ENCODE peak calls at places on chromosome 15, in nine cellular contexts. One of them, this sample, is unnamed.

GRCh38 chr15:49697121-49697520 is 76.3 kb downstream of the DTWD1 start:
- DNase-seq in trophoblast cell: peak; percentile 57
- DNase-seq in cardiac muscle cell: no peak
- DNase-seq in brain microvascular endothelial cell: peak; percentile 52
- DNase-seq in transverse colon: no peak
- DNase-seq in thoracic aorta: no peak
- DNase-seq in tibial nerve: no peak
- DNase-seq in tibial artery: no peak
- DNase-seq in neural progenitor cell: no peak
- DNase-seq in this sample: no peak

GRCh38 chr15:31439328-31439727 is 112.7 kb downstream of the KLF13 start:
- DNase-seq in trophoblast cell: peak; percentile 57
- DNase-seq in cardiac muscle cell: no peak
- DNase-seq in brain microvascular endothelial cell: no peak
- DNase-seq in transverse colon: peak; percentile 66
- DNase-seq in thoracic aorta: no peak
- DNase-seq in tibial nerve: no peak
- DNase-seq in tibial artery: no peak
- DNase-seq in neural progenitor cell: peak; percentile 50
- DNase-seq in this sample: no peak

GRCh38 chr15:69271217-69271616 is 27.5 kb upstream of the PAQR5 start:
- DNase-seq in trophoblast cell: no peak
- DNase-seq in cardiac muscle cell: no peak
- DNase-seq in brain microvascular endothelial cell: no peak
- DNase-seq in transverse colon: no peak
- DNase-seq in thoracic aorta: no peak
- DNase-seq in tibial nerve: no peak
- DNase-seq in tibial artery: no peak
- DNase-seq in neural progenitor cell: no peak
- DNase-seq in this sample: no peak

GRCh38 chr15:39406485-39406884 is 174.4 kb upstream of the THBS1 start:
- DNase-seq in trophoblast cell: no peak
- DNase-seq in cardiac muscle cell: no peak
- DNase-seq in brain microvascular endothelial cell: no peak
- DNase-seq in transverse colon: no peak
- DNase-seq in thoracic aorta: no peak
- DNase-seq in tibial nerve: no peak
- DNase-seq in tibial artery: no peak
- DNase-seq in neural progenitor cell: no peak
- DNase-seq in this sample: no peak

GRCh38 chr15:90318591-90318990 is 33.5 kb upstream of the ZNF774 start:
- DNase-seq in trophoblast cell: peak; percentile 92
- DNase-seq in cardiac muscle cell: no peak
- DNase-seq in brain microvascular endothelial cell: no peak
- DNase-seq in transverse colon: no peak
- DNase-seq in thoracic aorta: no peak
- DNase-seq in tibial nerve: no peak
- DNase-seq in tibial artery: no peak
- DNase-seq in neural progenitor cell: no peak
- DNase-seq in this sample: no peak

GRCh38 chr15:48803877-48804276 is 7.0 kb downstream of the CEP152 start:
- DNase-seq in trophoblast cell: no peak
- DNase-seq in cardiac muscle cell: no peak
- DNase-seq in brain microvascular endothelial cell: no peak
- DNase-seq in transverse colon: no peak
- DNase-seq in thoracic aorta: no peak
- DNase-seq in tibial nerve: no peak
- DNase-seq in tibial artery: no peak
- DNase-seq in neural progenitor cell: no peak
- DNase-seq in this sample: no peak

GRCh38 chr15:40844543-40844981 is 714 bp downstream of the SPINT1 start:
- DNase-seq in trophoblast cell: peak; percentile 35
- DNase-seq in cardiac muscle cell: no peak
- DNase-seq in brain microvascular endothelial cell: no peak
- DNase-seq in transverse colon: peak; percentile 39
- DNase-seq in thoracic aorta: no peak
- DNase-seq in tibial nerve: no peak
- DNase-seq in tibial artery: no peak
- DNase-seq in neural progenitor cell: peak; percentile 59
- DNase-seq in this sample: no peak

GRCh38 chr15:67611803-67612369 is 69.4 kb downstream of the MAP2K5 start:
- DNase-seq in trophoblast cell: no peak
- DNase-seq in cardiac muscle cell: peak; percentile 70
- DNase-seq in brain microvascular endothelial cell: no peak
- DNase-seq in transverse colon: no peak
- DNase-seq in thoracic aorta: no peak
- DNase-seq in tibial nerve: no peak
- DNase-seq in tibial artery: no peak
- DNase-seq in neural progenitor cell: no peak
- DNase-seq in this sample: no peak

GRCh38 chr15:31197497-31198414 is 96.2 kb upstream of the TRPM1 start:
- DNase-seq in trophoblast cell: peak; percentile 63
- DNase-seq in cardiac muscle cell: peak; percentile 30
- DNase-seq in brain microvascular endothelial cell: no peak
- DNase-seq in transverse colon: peak; percentile 53
- DNase-seq in thoracic aorta: no peak
- DNase-seq in tibial nerve: no peak
- DNase-seq in tibial artery: no peak
- DNase-seq in neural progenitor cell: peak; percentile 67
- DNase-seq in this sample: no peak

GRCh38 chr15:59437473-59437776 is 561 bp upstream of the FAM81A start:
- DNase-seq in trophoblast cell: no peak
- DNase-seq in cardiac muscle cell: no peak
- DNase-seq in brain microvascular endothelial cell: no peak
- DNase-seq in transverse colon: peak; percentile 14
- DNase-seq in thoracic aorta: no peak
- DNase-seq in tibial nerve: no peak
- DNase-seq in tibial artery: no peak
- DNase-seq in neural progenitor cell: no peak
- DNase-seq in this sample: no peak

GRCh38 chr15:48536681-48537091 is 108.8 kb downstream of the FBN1 start:
- DNase-seq in trophoblast cell: no peak
- DNase-seq in cardiac muscle cell: peak; percentile 83
- DNase-seq in brain microvascular endothelial cell: no peak
- DNase-seq in transverse colon: no peak
- DNase-seq in thoracic aorta: no peak
- DNase-seq in tibial nerve: no peak
- DNase-seq in tibial artery: no peak
- DNase-seq in neural progenitor cell: no peak
- DNase-seq in this sample: no peak

GRCh38 chr15:67082007-67082536 is 16.7 kb downstream of the SMAD3 start:
- DNase-seq in trophoblast cell: peak; percentile 92
- DNase-seq in cardiac muscle cell: no peak
- DNase-seq in brain microvascular endothelial cell: no peak
- DNase-seq in transverse colon: peak; percentile 64
- DNase-seq in thoracic aorta: no peak
- DNase-seq in tibial nerve: no peak
- DNase-seq in tibial artery: no peak
- DNase-seq in neural progenitor cell: no peak
- DNase-seq in this sample: peak; percentile 53

GRCh38 chr15:63344737-63345390 is 36.8 kb downstream of the CA12 start:
- DNase-seq in trophoblast cell: no peak
- DNase-seq in cardiac muscle cell: peak; percentile 11
- DNase-seq in brain microvascular endothelial cell: peak; percentile 45
- DNase-seq in transverse colon: no peak
- DNase-seq in thoracic aorta: no peak
- DNase-seq in tibial nerve: no peak
- DNase-seq in tibial artery: no peak
- DNase-seq in neural progenitor cell: no peak
- DNase-seq in this sample: no peak

GRCh38 chr15:80160570-80161156 is 7.9 kb downstream of the FAH start:
- DNase-seq in trophoblast cell: peak; percentile 71
- DNase-seq in cardiac muscle cell: peak; percentile 97
- DNase-seq in brain microvascular endothelial cell: peak; percentile 90
- DNase-seq in transverse colon: peak; percentile 50
- DNase-seq in thoracic aorta: no peak
- DNase-seq in tibial nerve: peak; percentile 32
- DNase-seq in tibial artery: peak; percentile 76
- DNase-seq in neural progenitor cell: no peak
- DNase-seq in this sample: no peak

GRCh38 chr15:26831951-26832350 is 34.9 kb upstream of the GABRA5 start:
- DNase-seq in trophoblast cell: no peak
- DNase-seq in cardiac muscle cell: no peak
- DNase-seq in brain microvascular endothelial cell: no peak
- DNase-seq in transverse colon: no peak
- DNase-seq in thoracic aorta: no peak
- DNase-seq in tibial nerve: no peak
- DNase-seq in tibial artery: no peak
- DNase-seq in neural progenitor cell: no peak
- DNase-seq in this sample: no peak

GRCh38 chr15:81575436-81576123 is 201.6 kb upstream of the TMC3 start:
- DNase-seq in trophoblast cell: peak; percentile 58
- DNase-seq in cardiac muscle cell: peak; percentile 10
- DNase-seq in brain microvascular endothelial cell: peak; percentile 35
- DNase-seq in transverse colon: no peak
- DNase-seq in thoracic aorta: no peak
- DNase-seq in tibial nerve: no peak
- DNase-seq in tibial artery: no peak
- DNase-seq in neural progenitor cell: no peak
- DNase-seq in this sample: no peak

GRCh38 chr15:78878356-78878755 is 5.7 kb downstream of the MORF4L1 start:
- DNase-seq in trophoblast cell: no peak
- DNase-seq in cardiac muscle cell: peak; percentile 53
- DNase-seq in brain microvascular endothelial cell: peak; percentile 42
- DNase-seq in transverse colon: no peak
- DNase-seq in thoracic aorta: no peak
- DNase-seq in tibial nerve: no peak
- DNase-seq in tibial artery: no peak
- DNase-seq in neural progenitor cell: no peak
- DNase-seq in this sample: no peak

GRCh38 chr15:82186748-82187415 is 75.7 kb downstream of the EFL1 start:
- DNase-seq in trophoblast cell: no peak
- DNase-seq in cardiac muscle cell: no peak
- DNase-seq in brain microvascular endothelial cell: no peak
- DNase-seq in transverse colon: no peak
- DNase-seq in thoracic aorta: no peak
- DNase-seq in tibial nerve: no peak
- DNase-seq in tibial artery: no peak
- DNase-seq in neural progenitor cell: no peak
- DNase-seq in this sample: no peak

GRCh38 chr15:26873846-26874245 is 7.0 kb downstream of the GABRA5 start:
- DNase-seq in trophoblast cell: no peak
- DNase-seq in cardiac muscle cell: peak; percentile 13
- DNase-seq in brain microvascular endothelial cell: no peak
- DNase-seq in transverse colon: no peak
- DNase-seq in thoracic aorta: no peak
- DNase-seq in tibial nerve: no peak
- DNase-seq in tibial artery: peak; percentile 33
- DNase-seq in neural progenitor cell: no peak
- DNase-seq in this sample: no peak

GRCh38 chr15:76986743-76987142 is 8.2 kb upstream of the PSTPIP1 start:
- DNase-seq in trophoblast cell: no peak
- DNase-seq in cardiac muscle cell: no peak
- DNase-seq in brain microvascular endothelial cell: no peak
- DNase-seq in transverse colon: no peak
- DNase-seq in thoracic aorta: no peak
- DNase-seq in tibial nerve: no peak
- DNase-seq in tibial artery: no peak
- DNase-seq in neural progenitor cell: no peak
- DNase-seq in this sample: no peak

GRCh38 chr15:87144775-87145174 is 1065.1 kb downstream of the AGBL1 start:
- DNase-seq in trophoblast cell: no peak
- DNase-seq in cardiac muscle cell: peak; percentile 5
- DNase-seq in brain microvascular endothelial cell: no peak
- DNase-seq in transverse colon: no peak
- DNase-seq in thoracic aorta: no peak
- DNase-seq in tibial nerve: no peak
- DNase-seq in tibial artery: no peak
- DNase-seq in neural progenitor cell: no peak
- DNase-seq in this sample: no peak
- H3K27ac ChIP-seq in trophoblast cell: no peak overlapping the region
- H3K27ac ChIP-seq in cardiac muscle cell: no peak overlapping the region
- H3K27ac ChIP-seq in brain microvascular endothelial cell: no peak overlapping the region
- H3K27ac ChIP-seq in transverse colon: no peak overlapping the region
- H3K27ac ChIP-seq in thoracic aorta: no peak overlapping the region
- H3K27ac ChIP-seq in tibial nerve: no peak overlapping the region
- H3K27ac ChIP-seq in tibial artery: no peak overlapping the region
- H3K27ac ChIP-seq in neural progenitor cell: no peak overlapping the region
- H3K27ac ChIP-seq in this sample: no peak overlapping the region

DNA sequence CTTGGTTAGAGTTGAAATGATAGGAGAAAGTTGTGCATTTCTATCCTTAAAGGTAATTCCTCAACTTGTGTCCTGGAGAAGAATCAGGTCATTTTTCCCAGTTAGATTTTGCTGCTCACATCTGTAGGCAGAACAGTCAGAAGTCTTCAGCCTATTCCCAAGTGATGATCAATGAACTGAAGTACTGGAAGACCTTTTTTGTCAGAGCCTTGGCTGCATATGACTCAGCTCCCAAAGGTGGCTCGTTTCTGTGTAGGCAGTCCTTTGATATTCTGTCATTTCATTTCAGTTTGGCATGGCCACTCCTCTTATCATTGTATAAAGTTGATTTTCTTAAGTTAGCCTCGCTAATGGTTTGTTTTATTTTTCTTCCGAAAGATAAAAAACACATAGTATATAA is 90.7 kb downstream of the KLHL25 start:
- DNase-seq in trophoblast cell: no peak
- DNase-seq in cardiac muscle cell: no peak
- DNase-seq in brain microvascular endothelial cell: no peak
- DNase-seq in transverse colon: no peak
- DNase-seq in thoracic aorta: no peak
- DNase-seq in tibial nerve: no peak
- DNase-seq in tibial artery: no peak
- DNase-seq in neural progenitor cell: no peak
- DNase-seq in this sample: no peak
- H3K27ac ChIP-seq in trophoblast cell: no peak overlapping the region
- H3K27ac ChIP-seq in cardiac muscle cell: peak overlapping the region; percentile 84
- H3K27ac ChIP-seq in brain microvascular endothelial cell: no peak overlapping the region
- H3K27ac ChIP-seq in transverse colon: peak overlapping the region; percentile 82
- H3K27ac ChIP-seq in thoracic aorta: peak overlapping the region; percentile 78
- H3K27ac ChIP-seq in tibial nerve: peak overlapping the region; percentile 81
- H3K27ac ChIP-seq in tibial artery: peak overlapping the region; percentile 79
- H3K27ac ChIP-seq in neural progenitor cell: no peak overlapping the region
- H3K27ac ChIP-seq in this sample: peak overlapping the region; percentile 85

DNA sequence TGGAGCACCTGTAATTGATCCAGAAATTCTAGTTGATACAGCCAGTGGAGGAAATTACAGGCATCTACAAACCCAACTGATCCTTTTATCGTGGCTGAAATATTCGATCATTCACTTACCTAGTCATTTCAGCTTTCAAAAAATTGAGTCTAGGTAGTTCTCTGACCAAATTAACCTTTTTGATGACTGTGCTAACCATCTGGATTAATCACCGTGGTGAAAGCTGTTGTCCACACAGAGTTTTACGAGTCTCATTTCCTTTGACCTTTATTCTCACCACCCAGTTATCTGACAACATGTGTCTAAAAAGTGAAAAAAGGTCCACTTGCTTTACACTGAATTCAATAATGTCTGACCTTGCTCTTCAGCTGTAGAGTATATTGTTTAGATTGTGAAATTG is 354.3 kb downstream of the AGBL1 start:
- DNase-seq in trophoblast cell: no peak
- DNase-seq in cardiac muscle cell: no peak
- DNase-seq in brain microvascular endothelial cell: no peak
- DNase-seq in transverse colon: no peak
- DNase-seq in thoracic aorta: no peak
- DNase-seq in tibial nerve: no peak
- DNase-seq in tibial artery: no peak
- DNase-seq in neural progenitor cell: no peak
- DNase-seq in this sample: no peak
- H3K27ac ChIP-seq in trophoblast cell: no peak overlapping the region
- H3K27ac ChIP-seq in cardiac muscle cell: no peak overlapping the region
- H3K27ac ChIP-seq in brain microvascular endothelial cell: no peak overlapping the region
- H3K27ac ChIP-seq in transverse colon: no peak overlapping the region
- H3K27ac ChIP-seq in thoracic aorta: no peak overlapping the region
- H3K27ac ChIP-seq in tibial nerve: no peak overlapping the region
- H3K27ac ChIP-seq in tibial artery: no peak overlapping the region
- H3K27ac ChIP-seq in neural progenitor cell: no peak overlapping the region
- H3K27ac ChIP-seq in this sample: no peak overlapping the region

GRCh38 chr15:55791576-55792400 is 48.8 kb upstream of the PRTG start:
- DNase-seq in trophoblast cell: peak; percentile 31
- DNase-seq in cardiac muscle cell: peak; percentile 93
- DNase-seq in brain microvascular endothelial cell: peak; percentile 30
- DNase-seq in transverse colon: no peak
- DNase-seq in thoracic aorta: no peak
- DNase-seq in tibial nerve: no peak
- DNase-seq in tibial artery: no peak
- DNase-seq in neural progenitor cell: no peak
- DNase-seq in this sample: no peak
- H3K27ac ChIP-seq in trophoblast cell: peak overlapping the region; percentile 86
- H3K27ac ChIP-seq in cardiac muscle cell: peak overlapping the region; percentile 74
- H3K27ac ChIP-seq in brain microvascular endothelial cell: no peak overlapping the region
- H3K27ac ChIP-seq in transverse colon: no peak overlapping the region
- H3K27ac ChIP-seq in thoracic aorta: peak overlapping the region; percentile 30
- H3K27ac ChIP-seq in tibial nerve: no peak overlapping the region
- H3K27ac ChIP-seq in tibial artery: no peak overlapping the region
- H3K27ac ChIP-seq in neural progenitor cell: no peak overlapping the region
- H3K27ac ChIP-seq in this sample: no peak overlapping the region

This sample was measured in effector memory CD4-positive, alpha-beta T cell.